ENCODE peak calls at places on chromosomes 4 and X, in eight cellular contexts. G, J, P, U, O, W, V and D are unnamed samples.

GRCh38 chr4:164512124-164512523 is 241.8 kb upstream of the SMIM31 start:
- DNase-seq in O (no peak), J (no peak), W (no peak), U (no peak), G (no peak), P (no peak), V (no peak), D (no peak)

GRCh38 chr4:118417325-118417724 is 64.5 kb upstream of the PRSS12 start:
- DNase-seq in W (no peak), J (no peak), U (no peak), P (no peak), O (no peak), V (no peak), G (no peak), D (no peak)

GRCh38 chr4:107247738-107248137 is 211.6 kb upstream of the DKK2 start:
- DNase-seq in W (no peak), J (no peak), V (no peak), G (no peak), P (no peak), U (no peak), O (no peak), D (no peak)

GRCh38 chr4:85763207-85763606 is 288.3 kb downstream of the ARHGAP24 start:
- DNase-seq in J (no peak), G (no peak), W (no peak), U (no peak), P (no peak), O (no peak), V (no peak), D (no peak)

GRCh38 chrX:143378851-143379250 is 138.4 kb downstream of the SPANXN3 start:
- DNase-seq in P (no peak), J (no peak), G (no peak), W (no peak), U (no peak), O (no peak), V (no peak), D (no peak)

GRCh38 chrX:23959781-23960180 is 52.0 kb downstream of the CXorf58 start:
- DNase-seq in J (peak; percentile 16), W (no peak), U (no peak), G (no peak), P (peak; percentile 45), V (no peak), O (no peak), D (no peak)

GRCh38 chr4:78878031-78878430 is 61.2 kb downstream of the PAQR3 start:
- DNase-seq in O (no peak), V (no peak), W (no peak), U (no peak), G (no peak), P (no peak), J (no peak), D (no peak)

GRCh38 chr4:128831526-128832252 is 22.2 kb downstream of the JADE1 start:
- DNase-seq in J (no peak), O (no peak), P (no peak), W (no peak), V (no peak), G (no peak), U (no peak), D (no peak)

GRCh38 chr4:186499467-186499866 is 55.9 kb downstream of the MTNR1A start:
- DNase-seq in J (no peak), V (no peak), G (no peak), O (no peak), W (no peak), U (no peak), P (no peak), D (no peak)

GRCh38 chr4:176981551-176981950 is 188.8 kb upstream of the VEGFC start:
- DNase-seq in G (no peak), O (no peak), V (no peak), P (no peak), U (no peak), J (no peak), W (no peak), D (no peak)

GRCh38 chr4:183610033-183610432 is 49.0 kb downstream of the RWDD4 start:
- DNase-seq in V (no peak), G (no peak), J (no peak), P (no peak), O (no peak), U (no peak), W (no peak), D (no peak)

GRCh38 chrX:16743604-16744325 is 24.4 kb downstream of the SYAP1 start:
- DNase-seq in O (no peak), G (no peak), V (no peak), J (no peak), W (no peak), P (no peak), U (no peak), D (no peak)

GRCh38 chr4:164383187-164384181 is 370.4 kb upstream of the SMIM31 start:
- DNase-seq in G (no peak), P (peak; percentile 69), U (no peak), W (peak; percentile 21), V (peak; percentile 42), O (peak; percentile 4), J (peak; percentile 2), D (no peak)

GRCh38 chrX:134782796-134783195 is 124.5 kb upstream of the PLAC1 start:
- DNase-seq in O (no peak), G (no peak), J (no peak), V (no peak), U (no peak), P (no peak), W (no peak), D (no peak)

GRCh38 chrX:43958529-43958928 is 14.7 kb downstream of the NDP start:
- DNase-seq in P (no peak), J (peak; percentile 5), U (peak; percentile 37), W (no peak), O (peak; percentile 48), V (no peak), G (no peak), D (no peak)

GRCh38 chr4:154004450-154004849 is 215.6 kb upstream of the SFRP2 start:
- DNase-seq in W (peak; percentile 52), V (no peak), G (no peak), O (no peak), P (no peak), U (no peak), J (no peak), D (no peak)

GRCh38 chr4:155667538-155668511 is 1.2 kb downstream of the GUCY1A1 start:
- DNase-seq in P (peak; percentile 73), V (peak; percentile 41), W (peak; percentile 25), G (peak; percentile 37), U (peak; percentile 54), J (peak; percentile 19), O (peak; percentile 48), D (no peak)

DNA sequence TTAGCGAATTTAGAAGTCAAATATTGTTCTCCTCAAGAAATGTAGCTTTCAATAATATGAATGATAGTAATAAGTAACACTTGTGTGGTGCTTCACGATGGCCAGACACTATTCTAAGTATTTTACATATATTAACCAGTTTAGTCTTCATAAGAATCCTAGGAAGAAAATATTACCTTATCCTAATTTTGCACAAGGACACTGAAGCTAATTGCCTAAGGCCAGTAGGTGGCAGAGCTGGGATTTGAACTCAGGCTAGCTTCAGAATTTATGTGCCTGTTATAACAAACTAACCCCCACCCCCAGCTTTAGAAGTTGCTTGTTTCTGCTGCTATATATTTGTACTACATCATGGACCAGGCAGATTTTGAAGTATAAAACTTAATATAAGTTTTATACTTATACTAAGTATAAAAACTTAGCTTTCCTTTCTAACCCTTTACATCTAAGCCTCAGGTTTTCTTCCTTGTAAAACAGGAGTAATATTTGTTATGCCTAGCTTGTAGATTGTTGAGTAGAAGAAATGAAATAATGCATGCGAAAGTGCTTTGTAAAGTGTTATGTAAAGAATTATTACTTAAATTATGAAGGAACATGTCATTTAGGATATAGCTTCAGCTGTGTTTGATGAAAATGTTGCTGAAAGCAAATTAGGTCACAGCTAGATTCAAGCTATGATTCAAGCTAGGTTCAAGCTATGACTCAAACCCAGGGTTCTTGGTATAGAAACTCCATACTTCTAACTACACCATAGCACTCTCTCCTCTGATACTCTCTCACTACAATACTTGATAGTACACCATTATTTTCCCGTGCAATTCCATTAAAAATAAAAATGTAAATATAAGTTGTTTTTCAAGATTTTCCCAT is 4.2 kb upstream of the CDS1 start:
- DNase-seq in P (no peak), J (peak; percentile 37), O (peak; percentile 21), W (no peak), G (no peak), U (no peak), V (no peak), D (no peak)
- TF ChIP-seq CTCF in P (peak; percentile 67), J (peak; percentile 54), O (peak; percentile 40), W (no peak), G (no peak), U (no peak), V (peak; percentile 56), D (peak; percentile 64)

DNA sequence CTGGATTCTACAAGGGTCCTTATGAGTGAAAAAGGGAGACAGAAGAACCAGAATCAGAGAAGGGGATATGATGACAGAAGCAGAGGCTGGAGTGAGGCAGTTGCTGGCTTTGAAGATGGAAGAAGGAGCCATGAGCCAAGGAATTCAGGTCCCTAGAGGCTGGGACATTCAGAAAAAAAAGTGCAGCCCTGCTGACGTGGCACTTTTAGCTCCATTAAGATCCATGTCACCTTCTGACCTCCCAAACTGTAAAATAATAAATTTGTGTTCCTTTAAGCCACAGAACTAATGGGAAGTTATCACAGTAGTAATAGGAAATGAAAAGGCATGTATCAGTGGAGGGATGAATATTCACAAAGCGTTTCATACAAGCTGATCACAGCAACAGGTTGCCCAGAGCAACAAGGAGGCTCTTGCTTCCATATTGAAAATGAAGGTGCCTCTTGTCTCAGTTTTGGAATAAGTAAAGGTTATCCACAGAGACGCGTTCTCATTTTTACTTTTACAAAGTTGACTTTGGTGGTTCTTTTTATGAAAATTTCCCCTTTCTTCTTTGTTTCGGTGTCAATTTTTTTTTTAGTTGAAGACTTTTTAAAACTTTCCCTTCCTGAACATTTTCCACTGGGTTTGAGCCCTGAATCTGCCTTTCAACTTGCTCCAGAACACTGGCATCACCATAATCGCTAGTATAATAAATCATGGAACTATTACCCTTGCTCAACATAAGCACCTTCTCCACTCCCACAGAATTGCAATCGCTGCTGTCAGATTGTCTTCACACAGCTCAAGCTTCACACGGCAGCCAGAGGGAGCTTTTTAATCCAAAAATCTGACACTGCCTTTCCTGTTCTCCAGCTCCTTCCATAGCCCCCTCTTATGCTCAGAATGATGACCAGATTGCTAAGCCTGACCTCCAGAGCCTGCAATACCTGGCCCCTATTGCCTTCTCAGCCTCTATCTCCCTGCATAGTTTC is 127.6 kb upstream of the RBPJ start:
- DNase-seq in J (peak; percentile 49), V (no peak), P (no peak), O (no peak), G (no peak), W (no peak), U (peak; percentile 56), D (no peak)
- TF ChIP-seq CTCF in J (no peak), V (no peak), P (no peak), O (no peak), G (no peak), W (no peak), U (no peak), D (no peak)

DNA sequence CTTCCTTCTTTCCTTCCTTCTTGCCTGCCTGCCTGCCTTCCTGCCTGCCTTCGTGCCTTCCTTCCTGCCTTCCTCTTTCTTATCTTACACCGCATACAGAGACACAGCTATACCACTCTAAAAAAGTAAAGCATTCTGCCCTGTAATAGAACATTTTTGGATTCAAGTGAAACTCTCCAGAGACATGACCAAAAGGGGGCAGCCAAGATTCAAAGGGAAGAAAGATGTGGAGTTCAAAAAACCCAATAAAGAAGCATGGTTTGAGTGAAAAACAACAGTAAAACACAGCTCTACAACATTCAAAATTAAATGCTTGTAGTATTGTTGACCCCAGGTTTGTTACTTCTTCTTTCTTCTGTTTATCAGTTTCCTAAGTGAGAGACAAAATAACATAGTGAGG is 914.9 kb upstream of the PCDH7 start:
- DNase-seq in O (no peak), V (no peak), G (no peak), J (no peak), W (no peak), P (no peak), U (no peak), D (no peak)
- TF ChIP-seq CTCF in O (no peak), V (peak; percentile 37), G (no peak), J (no peak), W (no peak), P (peak; percentile 38), U (no peak), D (no peak)

GRCh38 chr4:92047209-92047877 is 256.4 kb upstream of the GRID2 start:
- DNase-seq in J (no peak), W (no peak), P (no peak), V (no peak), O (no peak), U (no peak), G (no peak), D (no peak)
- TF ChIP-seq CTCF in J (no peak), W (no peak), P (peak; percentile 38), V (peak; percentile 44), O (no peak), U (no peak), G (no peak), D (peak; percentile 15)